ENCODE peak calls at places on chromosomes 3 and 15, in four cellular contexts. One of them, this sample, is unnamed. For H3K9me3, the result is how much of the 10 kb centered on the place peaks cover.

GRCh38 chr3:52317601-52318000 is 1.5 kb downstream of the DNAH1 start:
- DNase-seq in MM.1S: peak
- DNase-seq in ovary: peak
- DNase-seq in uterus: peak
- DNase-seq in this sample: peak

GRCh38 chr15:39680868-39681267 is 100.0 kb downstream of the THBS1 start:
- DNase-seq in uterus: no peak
- DNase-seq in ovary: no peak
- DNase-seq in MM.1S: no peak
- DNase-seq in this sample: no peak

GRCh38 chr3:179037361-179037760 is 34.2 kb downstream of the ZMAT3 start:
- DNase-seq in MM.1S: no peak
- DNase-seq in uterus: peak
- DNase-seq in ovary: no peak
- DNase-seq in this sample: no peak

GRCh38 chr3:50445919-50446318 is 57.5 kb downstream of the CACNA2D2 start:
- DNase-seq in ovary: no peak
- DNase-seq in uterus: no peak
- DNase-seq in MM.1S: no peak
- DNase-seq in this sample: no peak

GRCh38 chr3:129412542-129413198 is 15.8 kb downstream of the EFCAB12 start:
- DNase-seq in uterus: no peak
- DNase-seq in MM.1S: no peak
- DNase-seq in ovary: no peak
- DNase-seq in this sample: no peak

GRCh38 chr3:70854108-70854507 is 541.7 kb upstream of the MDFIC2 start:
- DNase-seq in uterus: no peak
- DNase-seq in ovary: no peak
- DNase-seq in MM.1S: no peak
- DNase-seq in this sample: no peak

GRCh38 chr3:71582612-71583568 is 638 bp downstream of the FOXP1 start:
- DNase-seq in MM.1S: peak
- DNase-seq in ovary: peak
- DNase-seq in uterus: peak
- DNase-seq in this sample: peak

GRCh38 chr3:172103724-172104123 is 64.3 kb downstream of the FNDC3B start:
- DNase-seq in MM.1S: no peak
- DNase-seq in ovary: no peak
- DNase-seq in uterus: no peak
- DNase-seq in this sample: no peak

GRCh38 chr15:49789436-49789835 is 168.6 kb downstream of the DTWD1 start:
- DNase-seq in uterus: no peak
- DNase-seq in MM.1S: no peak
- DNase-seq in ovary: no peak
- DNase-seq in this sample: no peak

GRCh38 chr3:99246010-99246654 is 344.6 kb upstream of the DCBLD2 start:
- DNase-seq in ovary: no peak
- DNase-seq in MM.1S: no peak
- DNase-seq in uterus: no peak
- DNase-seq in this sample: no peak

GRCh38 chr3:183818041-183818620 is 7.2 kb downstream of the MAP6D1 start:
- DNase-seq in ovary: no peak
- DNase-seq in uterus: no peak
- DNase-seq in MM.1S: no peak
- DNase-seq in this sample: no peak

GRCh38 chr3:37161351-37161750 is 13.0 kb downstream of the LRRFIP2 start:
- DNase-seq in ovary: no peak
- DNase-seq in MM.1S: no peak
- DNase-seq in uterus: no peak
- DNase-seq in this sample: no peak

GRCh38 chr3:22263042-22263441 is 512.0 kb upstream of the ZNF385D start:
- DNase-seq in uterus: no peak
- DNase-seq in ovary: no peak
- DNase-seq in MM.1S: no peak
- DNase-seq in this sample: no peak

GRCh38 chr3:140972833-140973232 is 31.2 kb downstream of the SLC25A36 start:
- DNase-seq in uterus: no peak
- DNase-seq in ovary: no peak
- DNase-seq in MM.1S: peak
- DNase-seq in this sample: peak

GRCh38 chr3:154515921-154516320 is 85.9 kb upstream of the GPR149 start:
- DNase-seq in uterus: no peak
- DNase-seq in ovary: no peak
- DNase-seq in MM.1S: no peak
- DNase-seq in this sample: no peak

GRCh38 chr15:57307527-57308193 is 68.6 kb upstream of the CGNL1 start:
- DNase-seq in ovary: no peak
- DNase-seq in uterus: no peak
- DNase-seq in MM.1S: no peak
- DNase-seq in this sample: no peak

GRCh38 chr3:144864646-144865045 is 893.0 kb downstream of the DIPK2A start:
- DNase-seq in uterus: no peak
- DNase-seq in ovary: no peak
- DNase-seq in MM.1S: no peak
- DNase-seq in this sample: no peak

GRCh38 chr15:25736451-25736850 is 126.7 kb downstream of the ATP10A start:
- DNase-seq in uterus: no peak
- DNase-seq in ovary: no peak
- DNase-seq in MM.1S: no peak
- DNase-seq in this sample: no peak
- H3K9me3 ChIP-seq in uterus: under half
- H3K9me3 ChIP-seq in ovary: under half
- H3K9me3 ChIP-seq in MM.1S: under half
- H3K9me3 ChIP-seq in this sample: under half

GRCh38 chr3:73559730-73560129 is 65.0 kb downstream of the PDZRN3 start:
- DNase-seq in MM.1S: no peak
- DNase-seq in ovary: no peak
- DNase-seq in uterus: no peak
- DNase-seq in this sample: no peak

GRCh38 chr3:73558399-73559075 is 66.2 kb downstream of the PDZRN3 start:
- DNase-seq in MM.1S: no peak
- DNase-seq in uterus: no peak
- DNase-seq in ovary: no peak
- DNase-seq in this sample: no peak

GRCh38 chr3:73561494-73561893 is 63.2 kb downstream of the PDZRN3 start:
- DNase-seq in MM.1S: no peak
- DNase-seq in uterus: no peak
- DNase-seq in ovary: peak
- DNase-seq in this sample: no peak

GRCh38 chr3:73552700-73553099 is 72.0 kb downstream of the PDZRN3 start:
- DNase-seq in MM.1S: no peak
- DNase-seq in ovary: no peak
- DNase-seq in uterus: no peak
- DNase-seq in this sample: no peak

GRCh38 chr3:73556520-73557371 is 68.0 kb downstream of the PDZRN3 start:
- DNase-seq in uterus: no peak
- DNase-seq in ovary: no peak
- DNase-seq in MM.1S: no peak
- DNase-seq in this sample: no peak
- H3K27ac ChIP-seq in uterus: peak
- H3K27ac ChIP-seq in ovary: peak
- H3K27ac ChIP-seq in MM.1S: no peak
- H3K27ac ChIP-seq in this sample: no peak

GRCh38 chr15:53979051-53979788 is 979 bp downstream of the UNC13C start:
- DNase-seq in uterus: no peak
- DNase-seq in ovary: no peak
- DNase-seq in MM.1S: no peak
- DNase-seq in this sample: no peak
- H3K4me3 ChIP-seq in uterus: no peak
- H3K4me3 ChIP-seq in ovary: no peak
- H3K4me3 ChIP-seq in MM.1S: no peak
- H3K4me3 ChIP-seq in this sample: no peak

GRCh38 chr3:149828390-149828789 is 15.4 kb downstream of the RNF13 start:
- DNase-seq in uterus: no peak
- DNase-seq in MM.1S: no peak
- DNase-seq in ovary: no peak
- DNase-seq in this sample: no peak

GRCh38 chr3:149830902-149831301 is 17.9 kb downstream of the RNF13 start:
- DNase-seq in uterus: no peak
- DNase-seq in MM.1S: no peak
- DNase-seq in ovary: no peak
- DNase-seq in this sample: no peak

GRCh38 chr3:149831321-149831720 is 18.3 kb downstream of the RNF13 start:
- DNase-seq in MM.1S: no peak
- DNase-seq in ovary: no peak
- DNase-seq in uterus: no peak
- DNase-seq in this sample: no peak

GRCh38 chr3:149833241-149833640 is 20.2 kb downstream of the RNF13 start:
- DNase-seq in MM.1S: no peak
- DNase-seq in uterus: no peak
- DNase-seq in ovary: no peak
- DNase-seq in this sample: no peak

GRCh38 chr3:149832086-149832485 is 19.1 kb downstream of the RNF13 start:
- DNase-seq in MM.1S: no peak
- DNase-seq in uterus: no peak
- DNase-seq in ovary: no peak
- DNase-seq in this sample: no peak
- H3K9me3 ChIP-seq in MM.1S: under half
- H3K9me3 ChIP-seq in uterus: under half
- H3K9me3 ChIP-seq in ovary: under half
- H3K9me3 ChIP-seq in this sample: half or more

DNA sequence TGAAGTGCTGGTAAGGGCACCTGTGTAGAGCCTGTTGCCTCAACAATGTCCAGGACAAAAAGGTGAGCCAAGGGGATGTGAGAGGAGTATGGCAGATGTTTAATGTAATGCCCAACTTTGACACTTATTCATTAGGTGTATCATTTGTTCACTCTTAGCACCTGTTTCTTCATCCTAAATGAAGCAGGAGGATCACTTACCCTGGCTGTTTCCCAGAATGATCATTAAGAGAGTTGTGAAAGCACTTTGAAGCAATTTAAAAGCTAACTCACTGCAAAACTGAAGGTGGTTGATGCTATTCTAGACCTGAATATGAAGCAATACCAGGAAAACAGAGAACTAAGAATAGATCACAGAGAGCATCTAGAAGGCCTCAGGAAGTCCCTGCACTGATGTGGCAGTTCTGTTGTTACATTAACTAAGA is 3.4 kb upstream of the HHLA2 start:
- DNase-seq in uterus: no peak
- DNase-seq in MM.1S: peak
- DNase-seq in ovary: no peak
- DNase-seq in this sample: no peak
- H3K27ac ChIP-seq in uterus: no peak
- H3K27ac ChIP-seq in MM.1S: peak
- H3K27ac ChIP-seq in ovary: no peak
- H3K27ac ChIP-seq in this sample: no peak

GRCh38 chr3:135965129-135965505 is 411 bp upstream of the PPP2R3A start:
- DNase-seq in ovary: no peak
- DNase-seq in uterus: no peak
- DNase-seq in MM.1S: no peak
- DNase-seq in this sample: no peak
- H3K4me3 ChIP-seq in ovary: peak
- H3K4me3 ChIP-seq in uterus: peak
- H3K4me3 ChIP-seq in MM.1S: no peak
- H3K4me3 ChIP-seq in this sample: no peak

DNA sequence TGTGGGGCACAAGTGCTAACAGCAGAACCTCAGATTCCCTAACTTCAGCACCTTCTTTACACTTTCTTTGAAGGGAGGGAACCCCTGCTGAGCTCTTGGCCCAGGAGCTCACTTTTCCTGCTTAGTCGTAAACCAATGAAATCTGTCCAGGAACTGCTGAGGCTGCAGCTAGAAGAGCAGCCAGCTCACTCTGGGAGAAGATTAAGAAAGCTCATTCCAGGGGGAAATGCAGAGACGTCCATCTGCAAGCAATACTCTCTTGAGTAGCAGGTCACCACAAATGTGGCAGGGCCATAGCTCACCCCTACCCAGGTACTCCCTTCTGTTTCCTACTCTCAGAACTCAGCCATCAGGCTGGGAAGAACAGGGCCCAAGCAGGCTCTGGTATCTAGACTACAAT is 103.3 kb downstream of the WDR76 start:
- DNase-seq in uterus: no peak
- DNase-seq in MM.1S: no peak
- DNase-seq in ovary: no peak
- DNase-seq in this sample: no peak
- H3K9me3 ChIP-seq in uterus: under half
- H3K9me3 ChIP-seq in MM.1S: under half
- H3K9me3 ChIP-seq in ovary: under half
- H3K9me3 ChIP-seq in this sample: under half

DNA sequence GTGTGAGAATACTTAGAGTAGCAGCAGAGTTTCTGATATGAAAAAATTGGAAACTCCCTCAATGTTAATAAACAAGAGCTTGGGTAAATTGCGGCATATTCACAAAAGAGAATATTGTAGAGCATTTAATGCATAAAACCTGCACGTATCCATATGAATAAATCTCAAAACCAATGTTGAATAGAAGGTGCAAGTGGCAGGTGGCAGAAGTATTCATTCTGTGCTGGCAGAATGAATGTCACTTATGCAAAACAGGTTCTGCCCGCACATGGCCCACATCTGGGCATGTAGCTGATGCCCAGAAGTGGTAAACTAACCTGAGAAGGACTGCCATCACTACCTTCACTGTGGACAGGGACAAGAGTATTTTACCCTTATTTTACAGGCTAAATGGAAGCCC is 14.1 kb upstream of the PRSS50 start:
- DNase-seq in MM.1S: no peak
- DNase-seq in uterus: no peak
- DNase-seq in ovary: no peak
- DNase-seq in this sample: no peak
- H3K27ac ChIP-seq in MM.1S: no peak
- H3K27ac ChIP-seq in uterus: no peak
- H3K27ac ChIP-seq in ovary: no peak
- H3K27ac ChIP-seq in this sample: no peak

DNA sequence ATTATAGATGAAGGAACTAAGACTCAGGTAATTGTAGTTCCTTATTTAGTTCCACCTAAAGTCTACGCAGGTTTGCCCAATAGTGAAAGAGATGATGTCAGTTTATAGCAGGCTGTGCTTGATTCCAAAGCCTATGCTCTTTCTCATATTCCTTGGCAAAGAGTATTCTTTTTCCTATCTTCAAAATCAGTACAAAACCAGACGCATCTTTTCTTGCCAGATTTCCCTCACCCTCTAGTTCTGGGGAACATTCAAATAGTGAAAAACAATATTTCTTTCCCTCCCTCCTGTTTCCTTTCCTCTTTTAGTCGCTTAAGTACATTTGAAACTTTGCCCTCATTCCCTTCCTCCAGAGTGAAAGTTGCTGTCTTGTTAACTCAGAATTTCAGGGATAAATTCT is 134.5 kb upstream of the PDZRN3 start:
- DNase-seq in ovary: no peak
- DNase-seq in MM.1S: no peak
- DNase-seq in uterus: peak
- DNase-seq in this sample: no peak
- H3K4me3 ChIP-seq in ovary: no peak
- H3K4me3 ChIP-seq in MM.1S: no peak
- H3K4me3 ChIP-seq in uterus: no peak
- H3K4me3 ChIP-seq in this sample: no peak

DNA sequence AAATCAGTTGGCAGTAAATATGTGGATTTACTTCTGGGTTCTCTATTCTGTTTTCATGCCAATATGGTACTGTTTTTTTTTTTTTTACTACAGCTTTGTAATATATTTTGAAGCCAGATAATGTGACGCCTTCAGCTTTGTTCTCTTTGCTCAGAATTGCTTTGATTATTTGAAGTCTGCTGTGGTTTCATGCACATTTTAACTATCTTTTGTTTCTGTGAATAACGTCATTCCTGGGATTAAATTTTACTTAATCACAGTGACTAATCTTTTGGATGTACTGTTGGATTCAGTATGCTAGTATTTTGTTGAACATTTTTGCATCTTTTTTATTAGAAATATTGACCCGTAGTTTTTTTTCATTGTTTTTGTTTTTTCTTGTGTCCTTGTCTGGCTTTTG is 576.5 kb downstream of the ZNF385D start:
- DNase-seq in uterus: no peak
- DNase-seq in ovary: no peak
- DNase-seq in MM.1S: no peak
- DNase-seq in this sample: no peak
- H3K9me3 ChIP-seq in uterus: under half
- H3K9me3 ChIP-seq in ovary: under half
- H3K9me3 ChIP-seq in MM.1S: under half
- H3K9me3 ChIP-seq in this sample: under half

This sample was measured in CD4-positive, CD25-positive, alpha-beta regulatory T cell.